ENCODE peak calls at places on chromosome 20, in ten cellular contexts. T, J, B, X, D, I, M, Q, N and W are unnamed samples.

GRCh38 chr20:19631410-19631809 is 126.6 kb upstream of the RIN2 start:
- DNase-seq in J (no peak), T (no peak), N (peak; percentile 13), X (peak; percentile 81), B (no peak), Q (no peak), M (no peak), I (no peak), D (no peak), W (no peak)

GRCh38 chr20:8335059-8335458 is 203.0 kb downstream of the PLCB1 start:
- DNase-seq in X (no peak), D (no peak), I (no peak), N (no peak), B (no peak), M (no peak), T (no peak), J (no peak), Q (no peak), W (no peak)

GRCh38 chr20:35409542-35409941 is 2.2 kb downstream of the UQCC1 start:
- DNase-seq in D (no peak), N (no peak), M (no peak), T (no peak), J (no peak), X (no peak), B (no peak), Q (no peak), I (no peak), W (no peak)

GRCh38 chr20:51697119-51697826 is 70.9 kb downstream of the ATP9A start:
- DNase-seq in X (no peak), D (no peak), Q (no peak), N (no peak), J (no peak), I (no peak), M (no peak), B (no peak), T (no peak), W (no peak)

GRCh38 chr20:2005831-2006426 is 12.1 kb upstream of the PDYN start:
- DNase-seq in Q (peak; percentile 82), D (peak; percentile 80), I (peak; percentile 80), M (no peak), J (peak; percentile 36), N (peak; percentile 55), T (peak; percentile 15), X (peak; percentile 62), B (peak; percentile 64), W (peak; percentile 80)

GRCh38 chr20:11153819-11154218 is 480.0 kb upstream of the JAG1 start:
- DNase-seq in D (no peak), Q (no peak), M (no peak), N (peak; percentile 31), B (no peak), T (no peak), I (no peak), J (no peak), X (no peak), W (no peak)

GRCh38 chr20:10385850-10386544 is 48.0 kb downstream of the MKKS start:
- DNase-seq in M (no peak), N (no peak), T (no peak), B (no peak), I (no peak), Q (no peak), J (no peak), D (no peak), X (no peak), W (no peak)

GRCh38 chr20:37725165-37725564 is 31.3 kb downstream of the CTNNBL1 start:
- DNase-seq in Q (no peak), T (no peak), J (no peak), X (no peak), B (no peak), N (no peak), D (no peak), M (no peak), I (no peak), W (no peak)

GRCh38 chr20:36821964-36822437 is 48.4 kb upstream of the DSN1 start:
- DNase-seq in J (no peak), T (no peak), N (no peak), B (no peak), I (no peak), X (peak; percentile 38), Q (peak; percentile 48), D (no peak), M (no peak), W (no peak)

GRCh38 chr20:10359621-10360040 is 74.4 kb downstream of the MKKS start:
- DNase-seq in J (no peak), X (no peak), T (no peak), D (no peak), Q (no peak), B (no peak), M (no peak), N (no peak), I (no peak), W (no peak)

GRCh38 chr20:60001027-60001567 is 42.9 kb downstream of the CDH26 start:
- DNase-seq in I (no peak), D (no peak), Q (no peak), M (no peak), T (no peak), N (no peak), J (no peak), B (no peak), X (no peak), W (no peak)

GRCh38 chr20:35329435-35330139 is 37.4 kb upstream of the FAM83C start:
- DNase-seq in T (no peak), B (no peak), J (no peak), I (no peak), N (peak; percentile 72), Q (no peak), M (no peak), X (peak; percentile 60), D (peak; percentile 16), W (no peak)

GRCh38 chr20:23340524-23340923 is 10.1 kb upstream of the NXT1 start:
- DNase-seq in I (peak; percentile 56), J (peak; percentile 68), M (peak; percentile 34), Q (peak; percentile 88), D (peak; percentile 55), X (peak; percentile 67), T (peak; percentile 54), B (peak; percentile 63), N (peak; percentile 87), W (peak; percentile 74)

GRCh38 chr20:36132802-36133211 is 21.7 kb upstream of the EPB41L1 start:
- DNase-seq in J (no peak), M (no peak), B (no peak), X (no peak), D (no peak), I (no peak), T (no peak), N (no peak), Q (no peak), W (no peak)

GRCh38 chr20:13325033-13325432 is 104.0 kb downstream of the ISM1 start:
- DNase-seq in D (no peak), X (no peak), M (no peak), J (no peak), B (peak; percentile 30), I (no peak), N (peak; percentile 75), T (peak; percentile 18), Q (peak; percentile 28), W (no peak)

GRCh38 chr20:64063389-64064144 is 569 bp downstream of the TCEA2 start:
- DNase-seq in Q (peak; percentile 69), J (peak; percentile 48), N (no peak), B (no peak), T (no peak), D (peak; percentile 55), X (no peak), M (no peak), I (no peak), W (no peak)

DNA sequence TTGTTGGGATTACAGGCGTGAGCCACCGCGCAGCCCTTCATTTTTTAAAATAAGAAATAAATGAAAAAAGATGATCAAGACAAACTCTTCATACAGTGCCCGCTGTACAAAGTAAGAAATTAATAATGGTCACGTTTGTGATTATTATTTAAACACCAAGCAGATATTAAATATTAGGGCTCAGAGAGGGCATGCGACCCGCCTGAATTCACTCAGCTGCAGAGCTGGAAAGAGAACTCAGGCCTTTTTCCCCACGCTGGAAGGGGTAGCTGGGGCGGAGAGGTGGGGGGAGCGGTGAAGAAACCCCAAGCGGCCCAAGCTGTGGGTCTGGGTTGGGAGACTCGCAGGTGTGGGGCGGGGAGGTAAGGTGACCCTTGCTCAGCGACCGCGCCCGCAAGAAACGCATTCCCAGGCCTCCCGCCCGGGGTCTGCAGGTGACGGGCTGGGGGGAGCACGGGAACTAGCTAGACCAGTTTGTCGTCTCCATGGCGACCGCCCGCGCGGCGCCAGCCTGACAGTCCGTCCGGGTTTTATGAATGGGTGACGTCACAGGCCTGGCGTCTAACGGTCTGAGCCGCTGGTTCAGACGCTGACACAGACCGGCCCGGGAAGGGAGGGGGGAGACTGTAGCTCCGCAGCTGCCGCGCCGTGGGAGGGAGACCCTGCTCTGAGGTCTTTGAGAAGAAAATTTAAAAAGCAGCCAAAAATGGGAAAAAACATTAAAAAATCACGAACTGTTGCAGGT is 1.1 kb upstream of the ID1 start:
- DNase-seq in B (peak; percentile 99), N (peak; percentile 99), D (peak; percentile 93), J (peak; percentile 94), Q (peak; percentile 96), T (peak; percentile 96), M (peak; percentile 75), I (peak; percentile 86), X (peak; percentile 96), W (peak; percentile 97)
- TF ChIP-seq POLR2A in B (no peak), N (peak; percentile 90), D (peak; percentile 66), J (peak; percentile 41), Q (no peak), T (no peak), M (no peak), I (no peak), X (no peak), W (no peak)

GRCh38 chr20:47501483-47502270 is at the start of gene NCOA3:
- DNase-seq in M (peak; percentile 82), X (peak; percentile 95), I (peak; percentile 88), B (peak; percentile 97), D (peak; percentile 96), J (peak; percentile 90), Q (peak; percentile 98), T (peak; percentile 82), N (peak; percentile 96), W (peak; percentile 99)
- TF ChIP-seq POLR2A in M (peak; percentile 97), X (no peak), I (peak; percentile 89), B (no peak), D (peak; percentile 96), J (peak; percentile 91), Q (peak; percentile 15), T (peak; percentile 94), N (peak; percentile 91), W (peak; percentile 24)

DNA sequence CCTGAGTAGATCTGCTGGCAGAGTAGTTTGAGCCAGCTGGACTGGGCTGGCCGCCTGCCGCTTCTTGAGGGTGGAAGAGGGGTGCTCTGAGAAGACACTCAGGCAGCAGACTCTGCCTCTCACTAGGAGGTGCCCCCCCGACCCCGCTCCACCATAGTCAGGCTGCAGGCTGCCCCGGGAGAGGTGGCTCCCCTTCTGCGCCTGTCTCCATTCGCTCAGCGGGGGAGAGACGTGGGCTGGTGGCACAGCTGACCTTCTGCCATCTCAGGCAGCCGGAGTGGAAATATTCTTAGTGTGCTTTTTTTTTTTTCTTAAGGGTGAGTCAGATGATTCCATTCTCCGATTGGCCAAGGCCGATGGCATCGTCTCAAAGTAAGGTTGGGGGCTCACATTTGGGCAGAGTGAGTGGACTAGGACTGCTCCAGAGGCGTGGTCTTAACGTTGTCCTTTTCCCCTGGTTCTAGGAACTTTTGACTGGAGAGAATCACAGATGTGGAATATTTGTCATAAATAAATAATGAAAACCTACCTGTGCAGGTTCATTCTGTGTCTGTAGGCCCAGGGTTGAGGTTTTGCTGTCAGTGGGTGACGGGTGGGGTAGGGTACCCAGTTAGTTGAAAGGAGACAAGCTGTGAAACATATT is 1.2 kb downstream of the RPS21 start:
- DNase-seq in I (no peak), T (no peak), N (no peak), B (no peak), M (no peak), Q (no peak), X (no peak), J (no peak), D (peak; percentile 62), W (no peak)
- TF ChIP-seq POLR2A in I (no peak), T (no peak), N (no peak), B (no peak), M (no peak), Q (no peak), X (no peak), J (no peak), D (no peak), W (no peak)

GRCh38 chr20:32681175-32682084 is 7.7 kb upstream of the C20orf203 start:
- DNase-seq in M (no peak), B (no peak), I (peak; percentile 56), D (peak; percentile 28), X (no peak), T (no peak), Q (no peak), N (no peak), J (no peak), W (no peak)
- TF ChIP-seq POLR2A in M (no peak), B (no peak), I (no peak), D (no peak), X (no peak), T (no peak), Q (no peak), N (no peak), J (no peak), W (no peak)